ENCODE peak calls at places on chromosomes 5 and 9, in eight cellular contexts. One of them, this sample, is unnamed.

GRCh38 chr5:171437286-171437821 is 17.9 kb downstream of the FGF18 start:
- DNase-seq in neural progenitor cell: peak
- DNase-seq in uterus: no peak
- DNase-seq in fibroblast of lung: no peak
- DNase-seq in SK-N-SH: peak
- DNase-seq in substantia nigra: no peak
- DNase-seq in tibial nerve: no peak
- DNase-seq in tibial artery: no peak
- DNase-seq in this sample: no peak

GRCh38 chr5:54294097-54294667 is 16.2 kb downstream of the ARL15 start:
- DNase-seq in neural progenitor cell: no peak
- DNase-seq in uterus: no peak
- DNase-seq in fibroblast of lung: no peak
- DNase-seq in SK-N-SH: no peak
- DNase-seq in substantia nigra: no peak
- DNase-seq in tibial nerve: no peak
- DNase-seq in tibial artery: no peak
- DNase-seq in this sample: no peak

GRCh38 chr5:172334196-172334595 is 50.6 kb upstream of the UBTD2 start:
- DNase-seq in neural progenitor cell: no peak
- DNase-seq in uterus: no peak
- DNase-seq in fibroblast of lung: no peak
- DNase-seq in SK-N-SH: no peak
- DNase-seq in substantia nigra: no peak
- DNase-seq in tibial nerve: no peak
- DNase-seq in tibial artery: no peak
- DNase-seq in this sample: no peak

GRCh38 chr5:117379521-117379920 is 804.9 kb upstream of the SEMA6A start:
- DNase-seq in neural progenitor cell: no peak
- DNase-seq in uterus: no peak
- DNase-seq in fibroblast of lung: no peak
- DNase-seq in SK-N-SH: no peak
- DNase-seq in substantia nigra: no peak
- DNase-seq in tibial nerve: no peak
- DNase-seq in tibial artery: no peak
- DNase-seq in this sample: no peak

GRCh38 chr5:149386166-149386565 is 7.1 kb upstream of the IL17B start:
- DNase-seq in neural progenitor cell: no peak
- DNase-seq in uterus: peak
- DNase-seq in fibroblast of lung: no peak
- DNase-seq in SK-N-SH: no peak
- DNase-seq in substantia nigra: no peak
- DNase-seq in tibial nerve: no peak
- DNase-seq in tibial artery: no peak
- DNase-seq in this sample: no peak

GRCh38 chr5:132677191-132677590 is 3.4 kb downstream of the IL4 start:
- DNase-seq in neural progenitor cell: peak
- DNase-seq in uterus: peak
- DNase-seq in fibroblast of lung: peak
- DNase-seq in SK-N-SH: no peak
- DNase-seq in substantia nigra: no peak
- DNase-seq in tibial nerve: no peak
- DNase-seq in tibial artery: peak
- DNase-seq in this sample: no peak

GRCh38 chr9:136339173-136339957 is 12.0 kb downstream of the GPSM1 start:
- DNase-seq in neural progenitor cell: peak
- DNase-seq in uterus: no peak
- DNase-seq in fibroblast of lung: peak
- DNase-seq in SK-N-SH: peak
- DNase-seq in substantia nigra: peak
- DNase-seq in tibial nerve: peak
- DNase-seq in tibial artery: peak
- DNase-seq in this sample: peak

GRCh38 chr5:92944903-92945629 is 636.0 kb downstream of the NR2F1-AS1 start:
- DNase-seq in neural progenitor cell: peak
- DNase-seq in uterus: no peak
- DNase-seq in fibroblast of lung: peak
- DNase-seq in SK-N-SH: no peak
- DNase-seq in substantia nigra: no peak
- DNase-seq in tibial nerve: no peak
- DNase-seq in tibial artery: no peak
- DNase-seq in this sample: no peak

GRCh38 chr5:73893813-73894212 is 267.8 kb downstream of the ARHGEF28 start:
- DNase-seq in neural progenitor cell: no peak
- DNase-seq in uterus: no peak
- DNase-seq in fibroblast of lung: no peak
- DNase-seq in SK-N-SH: no peak
- DNase-seq in substantia nigra: no peak
- DNase-seq in tibial nerve: no peak
- DNase-seq in tibial artery: no peak
- DNase-seq in this sample: no peak

GRCh38 chr9:117403403-117403811 is 11.4 kb downstream of the ASTN2 start:
- DNase-seq in neural progenitor cell: no peak
- DNase-seq in uterus: no peak
- DNase-seq in fibroblast of lung: no peak
- DNase-seq in SK-N-SH: peak
- DNase-seq in substantia nigra: no peak
- DNase-seq in tibial nerve: no peak
- DNase-seq in tibial artery: no peak
- DNase-seq in this sample: no peak

GRCh38 chr5:150124111-150124557 is 31.5 kb downstream of the PDGFRB start:
- DNase-seq in neural progenitor cell: no peak
- DNase-seq in uterus: no peak
- DNase-seq in fibroblast of lung: no peak
- DNase-seq in SK-N-SH: no peak
- DNase-seq in substantia nigra: no peak
- DNase-seq in tibial nerve: no peak
- DNase-seq in tibial artery: no peak
- DNase-seq in this sample: no peak

GRCh38 chr9:126326228-126327015 is at the start of gene MVB12B:
- DNase-seq in neural progenitor cell: peak
- DNase-seq in uterus: peak
- DNase-seq in fibroblast of lung: no peak
- DNase-seq in SK-N-SH: peak
- DNase-seq in substantia nigra: peak
- DNase-seq in tibial nerve: no peak
- DNase-seq in tibial artery: no peak
- DNase-seq in this sample: peak

GRCh38 chr9:135579889-135580660 is 18.5 kb downstream of the PAEP start:
- DNase-seq in neural progenitor cell: no peak
- DNase-seq in uterus: no peak
- DNase-seq in fibroblast of lung: no peak
- DNase-seq in SK-N-SH: no peak
- DNase-seq in substantia nigra: no peak
- DNase-seq in tibial nerve: no peak
- DNase-seq in tibial artery: no peak
- DNase-seq in this sample: no peak

GRCh38 chr5:1824109-1824821 is 23.1 kb downstream of the NDUFS6 start:
- DNase-seq in neural progenitor cell: no peak
- DNase-seq in uterus: no peak
- DNase-seq in fibroblast of lung: no peak
- DNase-seq in SK-N-SH: no peak
- DNase-seq in substantia nigra: no peak
- DNase-seq in tibial nerve: no peak
- DNase-seq in tibial artery: no peak
- DNase-seq in this sample: no peak

GRCh38 chr5:16981700-16982099 is 45.6 kb upstream of the MYO10 start:
- DNase-seq in neural progenitor cell: no peak
- DNase-seq in uterus: no peak
- DNase-seq in fibroblast of lung: no peak
- DNase-seq in SK-N-SH: no peak
- DNase-seq in substantia nigra: no peak
- DNase-seq in tibial nerve: no peak
- DNase-seq in tibial artery: no peak
- DNase-seq in this sample: no peak

GRCh38 chr5:179699640-179700298 is 1.0 kb downstream of the CANX start:
- DNase-seq in neural progenitor cell: peak
- DNase-seq in uterus: no peak
- DNase-seq in fibroblast of lung: peak
- DNase-seq in SK-N-SH: peak
- DNase-seq in substantia nigra: no peak
- DNase-seq in tibial nerve: no peak
- DNase-seq in tibial artery: no peak
- DNase-seq in this sample: no peak

DNA sequence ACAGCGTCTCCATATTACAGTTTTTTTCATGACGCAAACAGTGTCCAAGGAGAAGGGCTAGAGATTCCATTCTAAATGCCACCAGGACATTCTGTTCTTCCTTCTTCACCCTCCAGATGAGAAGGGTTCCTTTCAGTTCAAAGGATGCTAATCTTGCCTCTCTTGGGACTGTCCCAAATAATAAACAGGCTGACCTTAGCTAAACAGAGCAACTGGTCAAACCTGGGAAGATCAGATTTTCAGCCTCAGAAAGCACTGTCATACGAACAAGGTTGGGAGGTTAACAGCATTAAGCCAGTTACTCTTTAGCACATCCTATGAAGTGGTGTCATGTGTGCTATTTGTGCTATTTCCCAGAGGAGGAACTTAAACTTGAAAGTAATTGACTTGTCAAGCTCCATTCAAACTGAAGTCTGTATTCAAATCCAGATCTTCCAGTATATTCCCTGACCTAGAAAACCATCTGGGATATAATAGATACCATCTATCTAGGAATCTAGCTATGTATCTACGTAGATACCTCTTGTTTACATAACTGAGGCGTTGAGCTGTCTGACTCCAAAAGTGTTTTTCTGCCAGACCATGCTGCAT is 125.5 kb downstream of the LPAR1 start:
- DNase-seq in neural progenitor cell: no peak
- DNase-seq in uterus: no peak
- DNase-seq in fibroblast of lung: peak
- DNase-seq in SK-N-SH: no peak
- DNase-seq in substantia nigra: no peak
- DNase-seq in tibial nerve: no peak
- DNase-seq in tibial artery: no peak
- DNase-seq in this sample: no peak
- H3K27ac ChIP-seq in neural progenitor cell: no peak
- H3K27ac ChIP-seq in uterus: peak
- H3K27ac ChIP-seq in fibroblast of lung: peak
- H3K27ac ChIP-seq in SK-N-SH: no peak
- H3K27ac ChIP-seq in substantia nigra: peak
- H3K27ac ChIP-seq in tibial nerve: peak
- H3K27ac ChIP-seq in tibial artery: peak
- H3K27ac ChIP-seq in this sample: no peak

GRCh38 chr5:174425964-174426290 is 298.5 kb upstream of the MSX2 start:
- DNase-seq in neural progenitor cell: no peak
- DNase-seq in uterus: no peak
- DNase-seq in fibroblast of lung: no peak
- DNase-seq in SK-N-SH: no peak
- DNase-seq in substantia nigra: no peak
- DNase-seq in tibial nerve: no peak
- DNase-seq in tibial artery: no peak
- DNase-seq in this sample: no peak
- H3K27ac ChIP-seq in neural progenitor cell: no peak
- H3K27ac ChIP-seq in uterus: no peak
- H3K27ac ChIP-seq in fibroblast of lung: no peak
- H3K27ac ChIP-seq in SK-N-SH: no peak
- H3K27ac ChIP-seq in substantia nigra: no peak
- H3K27ac ChIP-seq in tibial nerve: no peak
- H3K27ac ChIP-seq in tibial artery: no peak
- H3K27ac ChIP-seq in this sample: no peak

GRCh38 chr5:27474395-27474794 is 436.0 kb upstream of the CDH9 start:
- DNase-seq in neural progenitor cell: no peak
- DNase-seq in uterus: no peak
- DNase-seq in fibroblast of lung: no peak
- DNase-seq in SK-N-SH: no peak
- DNase-seq in substantia nigra: no peak
- DNase-seq in tibial nerve: no peak
- DNase-seq in tibial artery: no peak
- DNase-seq in this sample: no peak

GRCh38 chr5:27474054-27474323 is 435.6 kb upstream of the CDH9 start:
- DNase-seq in neural progenitor cell: no peak
- DNase-seq in uterus: no peak
- DNase-seq in fibroblast of lung: no peak
- DNase-seq in SK-N-SH: no peak
- DNase-seq in substantia nigra: no peak
- DNase-seq in tibial nerve: no peak
- DNase-seq in tibial artery: no peak
- DNase-seq in this sample: no peak

GRCh38 chr5:27472875-27473274 is 434.5 kb upstream of the CDH9 start:
- DNase-seq in neural progenitor cell: peak
- DNase-seq in uterus: no peak
- DNase-seq in fibroblast of lung: no peak
- DNase-seq in SK-N-SH: no peak
- DNase-seq in substantia nigra: no peak
- DNase-seq in tibial nerve: no peak
- DNase-seq in tibial artery: no peak
- DNase-seq in this sample: no peak

GRCh38 chr5:27472000-27472763 is 433.8 kb upstream of the CDH9 start:
- DNase-seq in neural progenitor cell: peak
- DNase-seq in uterus: no peak
- DNase-seq in fibroblast of lung: peak
- DNase-seq in SK-N-SH: peak
- DNase-seq in substantia nigra: no peak
- DNase-seq in tibial nerve: no peak
- DNase-seq in tibial artery: no peak
- DNase-seq in this sample: no peak

DNA sequence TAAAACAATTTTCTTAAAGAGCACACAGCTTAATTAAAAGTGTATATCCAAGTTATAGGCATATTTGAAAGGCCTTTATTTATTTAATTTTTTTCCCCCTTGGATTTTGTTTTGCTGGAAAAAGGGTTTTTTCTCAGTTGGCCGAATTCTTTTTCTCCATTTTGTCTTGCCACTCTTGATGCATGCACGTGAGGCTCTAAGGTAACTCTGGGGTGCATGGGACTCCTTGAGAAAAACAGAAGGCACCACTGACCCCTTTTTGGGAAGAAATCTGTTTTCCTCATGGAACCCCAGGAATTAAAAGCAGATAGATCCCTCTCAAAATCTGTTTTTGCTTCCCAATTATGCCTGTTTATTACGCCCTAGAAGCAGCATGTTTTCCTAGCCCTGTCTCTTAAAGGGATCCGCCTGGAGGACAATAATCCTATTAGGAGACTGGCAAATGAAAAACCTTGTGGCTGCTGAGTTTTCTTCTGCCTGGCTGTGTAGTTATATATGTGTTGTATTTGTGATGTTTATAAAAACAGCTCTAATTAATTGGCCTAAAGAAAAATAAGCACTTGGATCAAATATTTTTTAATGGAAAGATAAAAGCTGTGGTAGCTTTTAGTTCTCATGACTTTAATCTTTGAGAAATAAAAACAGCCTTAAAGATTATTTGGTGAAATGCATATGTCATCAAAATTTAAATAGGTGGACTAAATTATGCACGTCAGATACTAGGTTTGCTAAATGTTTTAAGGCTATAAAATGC is 435.1 kb upstream of the CDH9 start:
- DNase-seq in neural progenitor cell: peak
- DNase-seq in uterus: no peak
- DNase-seq in fibroblast of lung: no peak
- DNase-seq in SK-N-SH: no peak
- DNase-seq in substantia nigra: no peak
- DNase-seq in tibial nerve: no peak
- DNase-seq in tibial artery: no peak
- DNase-seq in this sample: no peak
- H3K27ac ChIP-seq in neural progenitor cell: peak
- H3K27ac ChIP-seq in uterus: no peak
- H3K27ac ChIP-seq in fibroblast of lung: no peak
- H3K27ac ChIP-seq in SK-N-SH: no peak
- H3K27ac ChIP-seq in substantia nigra: no peak
- H3K27ac ChIP-seq in tibial nerve: no peak
- H3K27ac ChIP-seq in tibial artery: no peak
- H3K27ac ChIP-seq in this sample: no peak

GRCh38 chr9:99822096-99822595 is 461 bp downstream of the NR4A3 start:
- DNase-seq in neural progenitor cell: no peak
- DNase-seq in uterus: no peak
- DNase-seq in fibroblast of lung: no peak
- DNase-seq in SK-N-SH: no peak
- DNase-seq in substantia nigra: no peak
- DNase-seq in tibial nerve: no peak
- DNase-seq in tibial artery: peak
- DNase-seq in this sample: no peak
- H3K27ac ChIP-seq in neural progenitor cell: no peak
- H3K27ac ChIP-seq in uterus: peak
- H3K27ac ChIP-seq in fibroblast of lung: peak
- H3K27ac ChIP-seq in SK-N-SH: peak
- H3K27ac ChIP-seq in substantia nigra: peak
- H3K27ac ChIP-seq in tibial nerve: peak
- H3K27ac ChIP-seq in tibial artery: peak
- H3K27ac ChIP-seq in this sample: peak